ENCODE peak calls at places on chromosomes 6 and 20, in nine cellular contexts. E, C, L, J, Y, M, R, U and D are unnamed samples.

GRCh38 chr20:54103067-54103761 is 32.8 kb upstream of the BCAS1 start:
- DNase-seq in E (peak; percentile 50), C (peak; percentile 88), L (peak; percentile 52), J (peak; percentile 71), Y (peak; percentile 49), M (peak; percentile 53), R (peak; percentile 72), U (no peak), D (no peak)

GRCh38 chr20:18057106-18057993 is at the start of gene OVOL2:
- DNase-seq in E (no peak), C (no peak), L (peak; percentile 77), J (peak; percentile 39), Y (peak; percentile 72), M (no peak), R (peak; percentile 51), U (no peak), D (no peak)

GRCh38 chr20:17896771-17897369 is 71.7 kb downstream of the SNX5 start:
- DNase-seq in E (no peak), C (no peak), L (no peak), J (peak; percentile 32), Y (no peak), M (no peak), R (no peak), U (no peak), D (no peak)

GRCh38 chr6:137389150-137389664 is 105.0 kb downstream of the OLIG3 start:
- DNase-seq in E (no peak), C (no peak), L (peak; percentile 17), J (peak; percentile 57), Y (no peak), M (no peak), R (no peak), U (no peak), D (no peak)

GRCh38 chr6:2999005-2999620 is 581 bp upstream of the NQO2 start:
- DNase-seq in E (peak; percentile 67), C (peak; percentile 10), L (no peak), J (no peak), Y (no peak), M (no peak), R (no peak), U (no peak), D (no peak)

GRCh38 chr6:147158881-147159280 is 45.3 kb upstream of the STXBP5 start:
- DNase-seq in E (no peak), C (no peak), L (no peak), J (no peak), Y (no peak), M (no peak), R (no peak), U (no peak), D (no peak)

GRCh38 chr6:41937472-41937871 is 4.1 kb downstream of the CCND3 start:
- DNase-seq in E (no peak), C (no peak), L (no peak), J (no peak), Y (no peak), M (no peak), R (no peak), U (no peak), D (no peak)

GRCh38 chr6:44304282-44305199 is 8.6 kb downstream of the AARS2 start:
- DNase-seq in E (peak; percentile 36), C (peak; percentile 62), L (peak; percentile 28), J (peak; percentile 71), Y (no peak), M (no peak), R (peak; percentile 56), U (no peak), D (no peak)

GRCh38 chr6:2111162-2111677 is 134.2 kb downstream of the GMDS start:
- DNase-seq in E (peak; percentile 77), C (no peak), L (peak; percentile 74), J (peak; percentile 53), Y (no peak), M (no peak), R (no peak), U (no peak), D (no peak)

GRCh38 chr6:94736231-94736630 is 841.1 kb upstream of the MANEA start:
- DNase-seq in E (no peak), C (no peak), L (no peak), J (no peak), Y (no peak), M (no peak), R (no peak), U (no peak), D (no peak)

GRCh38 chr20:9220874-9221547 is 152.1 kb downstream of the PLCB4 start:
- DNase-seq in E (peak; percentile 96), C (no peak), L (no peak), J (no peak), Y (no peak), M (no peak), R (peak; percentile 29), U (peak; percentile 33), D (no peak)

GRCh38 chr20:9218412-9219001 is 149.6 kb downstream of the PLCB4 start:
- DNase-seq in E (peak; percentile 69), C (no peak), L (no peak), J (no peak), Y (no peak), M (peak; percentile 58), R (no peak), U (no peak), D (no peak)

GRCh38 chr20:9211016-9211760 is 142.3 kb downstream of the PLCB4 start:
- DNase-seq in E (no peak), C (no peak), L (no peak), J (no peak), Y (no peak), M (no peak), R (no peak), U (no peak), D (no peak)

GRCh38 chr20:9214676-9215075 is 145.8 kb downstream of the PLCB4 start:
- DNase-seq in E (peak; percentile 95), C (no peak), L (no peak), J (no peak), Y (no peak), M (no peak), R (no peak), U (peak; percentile 84), D (peak; percentile 91)

DNA sequence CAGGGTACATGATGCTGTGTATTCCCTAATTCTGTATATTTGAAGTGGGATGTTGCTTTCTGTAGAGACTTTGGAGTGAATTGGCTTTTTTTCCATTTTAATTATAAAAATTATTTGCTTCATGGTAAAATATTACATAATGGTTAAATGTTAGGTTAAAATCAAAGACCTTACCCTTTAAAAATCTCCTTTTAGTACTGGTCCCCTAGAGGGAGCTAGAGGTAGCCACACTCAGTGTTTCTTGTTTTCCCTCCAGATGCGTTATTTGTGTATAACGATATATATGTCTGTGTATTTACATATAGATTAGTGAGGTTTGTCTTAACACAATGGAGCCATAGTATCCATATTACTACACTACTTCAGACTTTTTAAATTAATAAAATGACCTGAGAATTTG is 146.7 kb downstream of the PLCB4 start:
- DNase-seq in E (no peak), C (no peak), L (no peak), J (no peak), Y (no peak), M (no peak), R (no peak), U (no peak), D (no peak)
- TF ChIP-seq CTCF in E (peak; percentile 42), C (no peak), L (peak; percentile 11), J (no peak), Y (no peak), M (no peak), R (peak; percentile 33), U (peak; percentile 31), D (peak; percentile 18)

GRCh38 chr20:63101781-63102719 is 95.3 kb upstream of the BHLHE23 start:
- DNase-seq in E (peak; percentile 27), C (no peak), L (peak; percentile 57), J (peak; percentile 90), Y (no peak), M (peak; percentile 28), R (peak; percentile 17), U (no peak), D (no peak)
- TF ChIP-seq CTCF in E (no peak), C (no peak), L (no peak), J (no peak), Y (no peak), M (no peak), R (no peak), U (no peak), D (no peak)

DNA sequence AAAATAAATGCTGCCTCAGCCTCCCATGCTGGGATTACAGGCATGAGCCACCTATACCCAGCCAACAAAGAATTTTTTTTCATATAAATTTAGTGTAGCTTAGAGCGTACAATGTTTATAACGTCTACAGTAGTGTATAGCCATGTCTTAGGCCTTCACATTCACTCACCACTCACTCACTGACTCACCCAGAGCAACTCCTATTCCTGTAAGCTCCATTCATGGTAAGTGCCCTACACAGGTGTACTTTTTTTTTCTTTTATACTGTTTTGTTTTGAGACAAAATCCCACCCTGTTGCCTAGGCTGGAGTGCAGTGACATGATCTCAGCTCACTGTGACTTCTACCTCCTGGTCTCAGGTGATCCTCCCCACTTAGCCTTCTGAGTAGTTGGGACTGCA is 2.5 kb upstream of the ZBTB24 start:
- DNase-seq in E (no peak), C (no peak), L (no peak), J (no peak), Y (no peak), M (no peak), R (no peak), U (no peak), D (no peak)
- TF ChIP-seq CTCF in E (no peak), C (no peak), L (no peak), J (no peak), Y (no peak), M (no peak), R (no peak), U (no peak), D (no peak)

GRCh38 chr20:34472246-34472925 is 43.8 kb upstream of the DYNLRB1 start:
- DNase-seq in E (peak; percentile 66), C (no peak), L (peak; percentile 26), J (no peak), Y (no peak), M (no peak), R (no peak), U (no peak), D (peak; percentile 52)

GRCh38 chr20:34479627-34480026 is 36.6 kb upstream of the DYNLRB1 start:
- DNase-seq in E (no peak), C (no peak), L (no peak), J (no peak), Y (no peak), M (no peak), R (no peak), U (no peak), D (no peak)

GRCh38 chr20:34473262-34473883 is 42.8 kb upstream of the DYNLRB1 start:
- DNase-seq in E (peak; percentile 35), C (peak; percentile 55), L (peak; percentile 31), J (peak; percentile 57), Y (peak; percentile 32), M (peak; percentile 45), R (peak; percentile 70), U (no peak), D (no peak)

DNA sequence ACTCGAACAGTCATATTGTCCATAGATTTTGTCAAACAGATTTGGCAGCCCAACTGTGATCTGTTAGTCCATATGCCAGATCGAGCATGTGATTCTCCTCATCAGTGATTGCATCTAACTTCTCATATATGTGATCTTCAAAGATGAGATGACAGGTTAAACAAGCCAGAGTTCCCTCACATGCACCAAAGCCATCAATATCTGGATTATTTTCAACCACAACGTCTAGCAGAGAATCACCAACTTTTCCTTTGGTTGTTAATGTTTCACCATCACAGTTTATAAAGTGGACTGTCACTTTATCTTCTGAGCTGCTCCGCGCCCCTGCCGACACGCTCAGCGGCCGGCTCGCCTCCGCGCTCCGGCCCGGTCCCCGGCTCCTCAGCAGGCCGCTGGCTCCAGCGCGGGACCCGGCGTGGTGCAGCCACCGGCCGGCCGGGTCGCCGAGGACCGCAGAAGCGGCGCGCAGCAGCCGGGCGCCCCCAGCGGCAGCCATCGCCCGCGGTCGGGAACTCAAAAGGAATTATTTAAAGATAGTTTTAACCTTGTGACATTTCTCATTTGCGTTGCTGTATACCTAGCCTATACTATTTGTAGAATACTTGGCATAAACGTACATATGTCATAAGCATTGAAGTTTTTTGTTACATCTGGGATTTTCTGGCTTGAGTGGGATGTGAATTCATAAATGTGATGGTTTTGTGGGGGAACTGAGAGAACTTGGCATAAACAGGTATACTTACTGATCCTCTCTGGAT is 40.1 kb upstream of the DYNLRB1 start:
- DNase-seq in E (peak; percentile 44), C (peak; percentile 19), L (no peak), J (peak; percentile 75), Y (no peak), M (peak; percentile 52), R (peak; percentile 1), U (no peak), D (no peak)
- TF ChIP-seq CTCF in E (peak; percentile 49), C (no peak), L (peak; percentile 53), J (peak; percentile 55), Y (no peak), M (peak; percentile 62), R (peak; percentile 49), U (peak; percentile 53), D (peak; percentile 38)